ENCODE peak calls at places on chromosome 11, in six cellular contexts. One of them, this sample, is unnamed.
A peak's percentile ranks its signal among the peaks of the same experiment; 100 is the strongest.

GRCh38 chr11:74072721-74073120 is 63.8 kb upstream of the UCP3 start:
- DNase-seq in NCI-H1105 treated with DMSO at 0.1 percent for 48 hours: peak; percentile 69
- DNase-seq in NCI-H345: peak; percentile 38
- DNase-seq in COR-L47: peak; percentile 31
- DNase-seq in H1: no peak
- DNase-seq in H7: no peak
- DNase-seq in this sample: no peak

GRCh38 chr11:109864161-109864661 is 229.0 kb upstream of the ZC3H12C start:
- DNase-seq in NCI-H1105 treated with DMSO at 0.1 percent for 48 hours: no peak
- DNase-seq in H1: no peak
- DNase-seq in H7: no peak
- DNase-seq in COR-L47: no peak
- DNase-seq in NCI-H345: no peak
- DNase-seq in this sample: no peak

GRCh38 chr11:117819096-117820040 is 5.2 kb downstream of the FXYD2 start:
- DNase-seq in COR-L47: peak; percentile 57
- DNase-seq in NCI-H1105 treated with DMSO at 0.1 percent for 48 hours: peak; percentile 26
- DNase-seq in H1: peak; percentile 86
- DNase-seq in NCI-H345: peak; percentile 26
- DNase-seq in H7: peak; percentile 89
- DNase-seq in this sample: no peak

GRCh38 chr11:80925291-80925690 is 1484.5 kb upstream of the TENM4 start:
- DNase-seq in COR-L47: no peak
- DNase-seq in NCI-H1105 treated with DMSO at 0.1 percent for 48 hours: no peak
- DNase-seq in H7: no peak
- DNase-seq in NCI-H345: no peak
- DNase-seq in H1: no peak
- DNase-seq in this sample: no peak

GRCh38 chr11:118229274-118229847 is 4.5 kb upstream of the JAML start:
- DNase-seq in H7: no peak
- DNase-seq in NCI-H345: no peak
- DNase-seq in COR-L47: no peak
- DNase-seq in H1: no peak
- DNase-seq in NCI-H1105 treated with DMSO at 0.1 percent for 48 hours: no peak
- DNase-seq in this sample: no peak

GRCh38 chr11:119081682-119082081 is 3.0 kb upstream of the HMBS start:
- DNase-seq in NCI-H1105 treated with DMSO at 0.1 percent for 48 hours: no peak
- DNase-seq in NCI-H345: no peak
- DNase-seq in H7: no peak
- DNase-seq in COR-L47: no peak
- DNase-seq in H1: no peak
- DNase-seq in this sample: no peak

GRCh38 chr11:786235-787083 is 3.4 kb downstream of the CEND1 start:
- DNase-seq in NCI-H1105 treated with DMSO at 0.1 percent for 48 hours: no peak
- DNase-seq in H7: no peak
- DNase-seq in COR-L47: no peak
- DNase-seq in H1: no peak
- DNase-seq in NCI-H345: no peak
- DNase-seq in this sample: no peak

GRCh38 chr11:78995166-78995565 is 420.5 kb upstream of the NARS2 start:
- DNase-seq in H7: no peak
- DNase-seq in H1: no peak
- DNase-seq in NCI-H1105 treated with DMSO at 0.1 percent for 48 hours: no peak
- DNase-seq in NCI-H345: no peak
- DNase-seq in COR-L47: no peak
- DNase-seq in this sample: no peak

GRCh38 chr11:96038046-96038445 is 114.1 kb upstream of the MTMR2 start:
- DNase-seq in H7: no peak
- DNase-seq in NCI-H345: no peak
- DNase-seq in H1: no peak
- DNase-seq in COR-L47: no peak
- DNase-seq in NCI-H1105 treated with DMSO at 0.1 percent for 48 hours: no peak
- DNase-seq in this sample: no peak

GRCh38 chr11:121802542-121802941 is 313.5 kb downstream of the BLID start:
- DNase-seq in H1: no peak
- DNase-seq in COR-L47: no peak
- DNase-seq in NCI-H1105 treated with DMSO at 0.1 percent for 48 hours: no peak
- DNase-seq in NCI-H345: no peak
- DNase-seq in H7: peak; percentile 38
- DNase-seq in this sample: no peak

GRCh38 chr11:61711493-61711892 is 31.3 kb downstream of the DAGLA start:
- DNase-seq in H1: no peak
- DNase-seq in H7: no peak
- DNase-seq in COR-L47: peak; percentile 50
- DNase-seq in NCI-H345: peak; percentile 32
- DNase-seq in NCI-H1105 treated with DMSO at 0.1 percent for 48 hours: no peak
- DNase-seq in this sample: no peak

GRCh38 chr11:113994077-113994954 is 19.4 kb downstream of the HTR3A start:
- DNase-seq in NCI-H1105 treated with DMSO at 0.1 percent for 48 hours: peak; percentile 30
- DNase-seq in H1: peak; percentile 86
- DNase-seq in H7: peak; percentile 85
- DNase-seq in COR-L47: peak; percentile 17
- DNase-seq in NCI-H345: peak; percentile 38
- DNase-seq in this sample: peak; percentile 21

GRCh38 chr11:118046964-118047700 is 29.7 kb upstream of the TMPRSS4 start:
- DNase-seq in H7: no peak
- DNase-seq in COR-L47: no peak
- DNase-seq in H1: no peak
- DNase-seq in NCI-H345: no peak
- DNase-seq in NCI-H1105 treated with DMSO at 0.1 percent for 48 hours: no peak
- DNase-seq in this sample: no peak

GRCh38 chr11:117723625-117724024 is 73.4 kb downstream of the DSCAML1 start:
- DNase-seq in NCI-H1105 treated with DMSO at 0.1 percent for 48 hours: no peak
- DNase-seq in H7: no peak
- DNase-seq in NCI-H345: no peak
- DNase-seq in H1: no peak
- DNase-seq in COR-L47: no peak
- DNase-seq in this sample: no peak

GRCh38 chr11:126282742-126283591 is at the start of gene TIRAP:
- DNase-seq in NCI-H1105 treated with DMSO at 0.1 percent for 48 hours: peak; percentile 74
- DNase-seq in H1: peak; percentile 79
- DNase-seq in H7: peak; percentile 85
- DNase-seq in COR-L47: peak; percentile 49
- DNase-seq in NCI-H345: peak; percentile 46
- DNase-seq in this sample: peak; percentile 74

GRCh38 chr11:86456075-86456939 is 81.6 kb downstream of the CCDC81 start:
- DNase-seq in H7: peak; percentile 84
- DNase-seq in NCI-H345: peak; percentile 83
- DNase-seq in H1: peak; percentile 93
- DNase-seq in NCI-H1105 treated with DMSO at 0.1 percent for 48 hours: peak; percentile 79
- DNase-seq in COR-L47: peak; percentile 85
- DNase-seq in this sample: peak; percentile 26

GRCh38 chr11:100467821-100468508 is 219.1 kb upstream of the ARHGAP42 start:
- DNase-seq in NCI-H345: no peak
- DNase-seq in NCI-H1105 treated with DMSO at 0.1 percent for 48 hours: no peak
- DNase-seq in COR-L47: no peak
- DNase-seq in H7: no peak
- DNase-seq in H1: no peak
- DNase-seq in this sample: no peak

GRCh38 chr11:4826425-4826824 is 5.3 kb downstream of the OR51F2 start:
- DNase-seq in NCI-H1105 treated with DMSO at 0.1 percent for 48 hours: peak; percentile 16
- DNase-seq in H7: peak; percentile 4
- DNase-seq in COR-L47: peak; percentile 15
- DNase-seq in H1: no peak
- DNase-seq in NCI-H345: peak; percentile 33
- DNase-seq in this sample: no peak

This sample was measured in central memory CD4-positive, alpha-beta T cell.